ENCODE peak calls at places on chromosomes 13 and 19, in seven cellular contexts. One of them, this sample, is unnamed.
A peak's percentile ranks its signal among the peaks of the same experiment; 100 is the strongest.

GRCh38 chr19:49415102-49415809 is 8.0 kb downstream of the PTH2 start:
- DNase-seq in breast epithelium: no peak
- DNase-seq in epithelial cell of esophagus: no peak
- DNase-seq in HCEC 1CT: no peak
- DNase-seq in heart left ventricle: no peak
- DNase-seq in fibroblast of the aortic adventitia: peak; percentile 28
- DNase-seq in germinal center: peak; percentile 52
- DNase-seq in this sample: no peak

GRCh38 chr13:21683034-21683733 is 12.3 kb downstream of the FGF9 start:
- DNase-seq in breast epithelium: no peak
- DNase-seq in epithelial cell of esophagus: peak; percentile 97
- DNase-seq in HCEC 1CT: peak; percentile 67
- DNase-seq in heart left ventricle: no peak
- DNase-seq in fibroblast of the aortic adventitia: peak; percentile 14
- DNase-seq in germinal center: no peak
- DNase-seq in this sample: peak; percentile 74

GRCh38 chr19:50362656-50363424 is 2.6 kb downstream of the NAPSA start:
- DNase-seq in breast epithelium: no peak
- DNase-seq in epithelial cell of esophagus: peak; percentile 30
- DNase-seq in HCEC 1CT: no peak
- DNase-seq in heart left ventricle: no peak
- DNase-seq in fibroblast of the aortic adventitia: no peak
- DNase-seq in germinal center: no peak
- DNase-seq in this sample: no peak

GRCh38 chr19:39953915-39954314 is 17.1 kb upstream of the PSMC4 start:
- DNase-seq in breast epithelium: no peak
- DNase-seq in epithelial cell of esophagus: no peak
- DNase-seq in HCEC 1CT: no peak
- DNase-seq in heart left ventricle: no peak
- DNase-seq in fibroblast of the aortic adventitia: no peak
- DNase-seq in germinal center: no peak
- DNase-seq in this sample: no peak

GRCh38 chr13:73036566-73036965 is 22.2 kb upstream of the KLF5 start:
- DNase-seq in breast epithelium: no peak
- DNase-seq in epithelial cell of esophagus: no peak
- DNase-seq in HCEC 1CT: no peak
- DNase-seq in heart left ventricle: no peak
- DNase-seq in fibroblast of the aortic adventitia: no peak
- DNase-seq in germinal center: no peak
- DNase-seq in this sample: no peak

GRCh38 chr13:65264066-65264465 is 1966.1 kb downstream of the PCDH9 start:
- DNase-seq in breast epithelium: no peak
- DNase-seq in epithelial cell of esophagus: peak; percentile 90
- DNase-seq in HCEC 1CT: no peak
- DNase-seq in heart left ventricle: no peak
- DNase-seq in fibroblast of the aortic adventitia: no peak
- DNase-seq in germinal center: no peak
- DNase-seq in this sample: no peak

GRCh38 chr19:12834418-12834943 is at the start of gene RTBDN:
- DNase-seq in breast epithelium: no peak
- DNase-seq in epithelial cell of esophagus: no peak
- DNase-seq in HCEC 1CT: no peak
- DNase-seq in heart left ventricle: no peak
- DNase-seq in fibroblast of the aortic adventitia: no peak
- DNase-seq in germinal center: no peak
- DNase-seq in this sample: peak; percentile 35

GRCh38 chr13:35485451-35485850 is 9.0 kb upstream of the MAB21L1 start:
- DNase-seq in breast epithelium: no peak
- DNase-seq in epithelial cell of esophagus: no peak
- DNase-seq in HCEC 1CT: no peak
- DNase-seq in heart left ventricle: no peak
- DNase-seq in fibroblast of the aortic adventitia: no peak
- DNase-seq in germinal center: no peak
- DNase-seq in this sample: no peak

GRCh38 chr19:4518345-4519171 is at the start of gene PLIN4:
- DNase-seq in breast epithelium: peak; percentile 74
- DNase-seq in epithelial cell of esophagus: no peak
- DNase-seq in HCEC 1CT: peak; percentile 15
- DNase-seq in heart left ventricle: peak; percentile 86
- DNase-seq in fibroblast of the aortic adventitia: peak; percentile 78
- DNase-seq in germinal center: no peak
- DNase-seq in this sample: peak; percentile 89

GRCh38 chr13:48939728-48940127 is 36.0 kb upstream of the FNDC3A start:
- DNase-seq in breast epithelium: no peak
- DNase-seq in epithelial cell of esophagus: no peak
- DNase-seq in HCEC 1CT: no peak
- DNase-seq in heart left ventricle: no peak
- DNase-seq in fibroblast of the aortic adventitia: no peak
- DNase-seq in germinal center: no peak
- DNase-seq in this sample: no peak

GRCh38 chr19:23817519-23817918 is 58.8 kb upstream of the ZNF681 start:
- DNase-seq in breast epithelium: no peak
- DNase-seq in epithelial cell of esophagus: peak; percentile 51
- DNase-seq in HCEC 1CT: peak; percentile 3
- DNase-seq in heart left ventricle: no peak
- DNase-seq in fibroblast of the aortic adventitia: no peak
- DNase-seq in germinal center: peak; percentile 19
- DNase-seq in this sample: peak; percentile 34

GRCh38 chr13:106691861-106692260 is 123.9 kb upstream of the ARGLU1 start:
- DNase-seq in breast epithelium: no peak
- DNase-seq in epithelial cell of esophagus: peak; percentile 35
- DNase-seq in HCEC 1CT: no peak
- DNase-seq in heart left ventricle: no peak
- DNase-seq in fibroblast of the aortic adventitia: no peak
- DNase-seq in germinal center: no peak
- DNase-seq in this sample: no peak

GRCh38 chr19:58581227-58582141 is 8.3 kb upstream of the MZF1 start:
- DNase-seq in breast epithelium: no peak
- DNase-seq in epithelial cell of esophagus: peak; percentile 88
- DNase-seq in HCEC 1CT: peak; percentile 89
- DNase-seq in heart left ventricle: peak; percentile 85
- DNase-seq in fibroblast of the aortic adventitia: peak; percentile 87
- DNase-seq in germinal center: peak; percentile 83
- DNase-seq in this sample: peak; percentile 85

GRCh38 chr13:29266261-29266660 is 329.2 kb downstream of the SLC7A1 start:
- DNase-seq in breast epithelium: no peak
- DNase-seq in epithelial cell of esophagus: no peak
- DNase-seq in HCEC 1CT: no peak
- DNase-seq in heart left ventricle: no peak
- DNase-seq in fibroblast of the aortic adventitia: no peak
- DNase-seq in germinal center: no peak
- DNase-seq in this sample: no peak

GRCh38 chr13:51311271-51311670 is 28.2 kb upstream of the SERPINE3 start:
- DNase-seq in breast epithelium: no peak
- DNase-seq in epithelial cell of esophagus: no peak
- DNase-seq in HCEC 1CT: no peak
- DNase-seq in heart left ventricle: no peak
- DNase-seq in fibroblast of the aortic adventitia: no peak
- DNase-seq in germinal center: no peak
- DNase-seq in this sample: no peak

GRCh38 chr13:48749144-48749543 is 95.4 kb downstream of the CYSLTR2 start:
- DNase-seq in breast epithelium: no peak
- DNase-seq in epithelial cell of esophagus: peak; percentile 85
- DNase-seq in HCEC 1CT: peak; percentile 76
- DNase-seq in heart left ventricle: no peak
- DNase-seq in fibroblast of the aortic adventitia: peak; percentile 34
- DNase-seq in germinal center: no peak
- DNase-seq in this sample: peak; percentile 27

GRCh38 chr13:95624020-95624419 is 20.5 kb downstream of the DZIP1 start:
- DNase-seq in breast epithelium: no peak
- DNase-seq in epithelial cell of esophagus: peak; percentile 68
- DNase-seq in HCEC 1CT: peak; percentile 57
- DNase-seq in heart left ventricle: no peak
- DNase-seq in fibroblast of the aortic adventitia: peak; percentile 73
- DNase-seq in germinal center: peak; percentile 14
- DNase-seq in this sample: peak; percentile 58

GRCh38 chr13:99803141-99803540 is 168.4 kb downstream of the ZIC5 start:
- DNase-seq in breast epithelium: no peak
- DNase-seq in epithelial cell of esophagus: no peak
- DNase-seq in HCEC 1CT: no peak
- DNase-seq in heart left ventricle: no peak
- DNase-seq in fibroblast of the aortic adventitia: no peak
- DNase-seq in germinal center: no peak
- DNase-seq in this sample: no peak

GRCh38 chr19:1864480-1865171 is 1.2 kb upstream of the KLF16 start:
- DNase-seq in breast epithelium: no peak
- DNase-seq in epithelial cell of esophagus: peak; percentile 59
- DNase-seq in HCEC 1CT: peak; percentile 64
- DNase-seq in heart left ventricle: peak; percentile 84
- DNase-seq in fibroblast of the aortic adventitia: peak; percentile 45
- DNase-seq in germinal center: peak; percentile 80
- DNase-seq in this sample: peak; percentile 44

GRCh38 chr19:52665529-52665928 is 27.4 kb upstream of the ZNF83 start:
- DNase-seq in breast epithelium: no peak
- DNase-seq in epithelial cell of esophagus: peak; percentile 91
- DNase-seq in HCEC 1CT: peak; percentile 2
- DNase-seq in heart left ventricle: no peak
- DNase-seq in fibroblast of the aortic adventitia: no peak
- DNase-seq in germinal center: no peak
- DNase-seq in this sample: peak; percentile 89

GRCh38 chr13:21075303-21076264 is 14.2 kb upstream of the LATS2 start:
- DNase-seq in breast epithelium: no peak
- DNase-seq in epithelial cell of esophagus: peak; percentile 14
- DNase-seq in HCEC 1CT: peak; percentile 9
- DNase-seq in heart left ventricle: peak; percentile 59
- DNase-seq in fibroblast of the aortic adventitia: no peak
- DNase-seq in germinal center: no peak
- DNase-seq in this sample: no peak

GRCh38 chr19:51695702-51696315 is 2.7 kb downstream of the SPACA6 start:
- DNase-seq in breast epithelium: no peak
- DNase-seq in epithelial cell of esophagus: no peak
- DNase-seq in HCEC 1CT: no peak
- DNase-seq in heart left ventricle: no peak
- DNase-seq in fibroblast of the aortic adventitia: no peak
- DNase-seq in germinal center: no peak
- DNase-seq in this sample: no peak

GRCh38 chr13:97313481-97313880 is 91.3 kb downstream of the MBNL2 start:
- DNase-seq in breast epithelium: no peak
- DNase-seq in epithelial cell of esophagus: no peak
- DNase-seq in HCEC 1CT: no peak
- DNase-seq in heart left ventricle: no peak
- DNase-seq in fibroblast of the aortic adventitia: no peak
- DNase-seq in germinal center: no peak
- DNase-seq in this sample: no peak

GRCh38 chr13:48160879-48161278 is 66.0 kb upstream of the MED4 start:
- DNase-seq in breast epithelium: no peak
- DNase-seq in epithelial cell of esophagus: peak; percentile 81
- DNase-seq in HCEC 1CT: peak; percentile 28
- DNase-seq in heart left ventricle: no peak
- DNase-seq in fibroblast of the aortic adventitia: peak; percentile 67
- DNase-seq in germinal center: no peak
- DNase-seq in this sample: peak; percentile 44

GRCh38 chr19:39104104-39104708 is 20.0 kb downstream of the ACP7 start:
- DNase-seq in breast epithelium: no peak
- DNase-seq in epithelial cell of esophagus: no peak
- DNase-seq in HCEC 1CT: no peak
- DNase-seq in heart left ventricle: no peak
- DNase-seq in fibroblast of the aortic adventitia: no peak
- DNase-seq in germinal center: no peak
- DNase-seq in this sample: no peak

GRCh38 chr19:44776402-44777096 is 1.1 kb upstream of the CBLC start:
- DNase-seq in breast epithelium: peak; percentile 83
- DNase-seq in epithelial cell of esophagus: peak; percentile 100
- DNase-seq in HCEC 1CT: no peak
- DNase-seq in heart left ventricle: no peak
- DNase-seq in fibroblast of the aortic adventitia: no peak
- DNase-seq in germinal center: no peak
- DNase-seq in this sample: peak; percentile 88

GRCh38 chr13:106847049-106847448 is 279.1 kb upstream of the ARGLU1 start:
- DNase-seq in breast epithelium: no peak
- DNase-seq in epithelial cell of esophagus: peak; percentile 24
- DNase-seq in HCEC 1CT: no peak
- DNase-seq in heart left ventricle: no peak
- DNase-seq in fibroblast of the aortic adventitia: no peak
- DNase-seq in germinal center: no peak
- DNase-seq in this sample: peak; percentile 72

GRCh38 chr13:69050696-69051095 is 1056.9 kb upstream of the ATXN8OS start:
- DNase-seq in breast epithelium: no peak
- DNase-seq in epithelial cell of esophagus: no peak
- DNase-seq in HCEC 1CT: no peak
- DNase-seq in heart left ventricle: no peak
- DNase-seq in fibroblast of the aortic adventitia: no peak
- DNase-seq in germinal center: no peak
- DNase-seq in this sample: no peak

GRCh38 chr19:32287811-32288227 is 57.6 kb upstream of the ZNF507 start:
- DNase-seq in breast epithelium: peak; percentile 21
- DNase-seq in epithelial cell of esophagus: peak; percentile 35
- DNase-seq in HCEC 1CT: peak; percentile 51
- DNase-seq in heart left ventricle: peak; percentile 62
- DNase-seq in fibroblast of the aortic adventitia: peak; percentile 82
- DNase-seq in germinal center: no peak
- DNase-seq in this sample: peak; percentile 60

GRCh38 chr19:29467824-29468401 is 57.9 kb upstream of the VSTM2B start:
- DNase-seq in breast epithelium: no peak
- DNase-seq in epithelial cell of esophagus: peak; percentile 3
- DNase-seq in HCEC 1CT: no peak
- DNase-seq in heart left ventricle: no peak
- DNase-seq in fibroblast of the aortic adventitia: peak; percentile 43
- DNase-seq in germinal center: no peak
- DNase-seq in this sample: peak; percentile 54

GRCh38 chr19:50406829-50407228 is 11.9 kb upstream of the SPIB start:
- DNase-seq in breast epithelium: no peak
- DNase-seq in epithelial cell of esophagus: no peak
- DNase-seq in HCEC 1CT: no peak
- DNase-seq in heart left ventricle: no peak
- DNase-seq in fibroblast of the aortic adventitia: no peak
- DNase-seq in germinal center: no peak
- DNase-seq in this sample: no peak

GRCh38 chr13:22596157-22596863 is 584.5 kb upstream of the SGCG start:
- DNase-seq in breast epithelium: no peak
- DNase-seq in epithelial cell of esophagus: no peak
- DNase-seq in HCEC 1CT: no peak
- DNase-seq in heart left ventricle: no peak
- DNase-seq in fibroblast of the aortic adventitia: peak; percentile 15
- DNase-seq in germinal center: no peak
- DNase-seq in this sample: no peak

GRCh38 chr13:43874512-43875092 is 4.9 kb downstream of the CCDC122 start:
- DNase-seq in breast epithelium: no peak
- DNase-seq in epithelial cell of esophagus: peak; percentile 27
- DNase-seq in HCEC 1CT: peak; percentile 59
- DNase-seq in heart left ventricle: no peak
- DNase-seq in fibroblast of the aortic adventitia: peak; percentile 68
- DNase-seq in germinal center: peak; percentile 13
- DNase-seq in this sample: peak; percentile 45

GRCh38 chr19:14599548-14600147 is 16.8 kb downstream of the CLEC17A start:
- DNase-seq in breast epithelium: no peak
- DNase-seq in epithelial cell of esophagus: no peak
- DNase-seq in HCEC 1CT: no peak
- DNase-seq in heart left ventricle: no peak
- DNase-seq in fibroblast of the aortic adventitia: no peak
- DNase-seq in germinal center: no peak
- DNase-seq in this sample: no peak

GRCh38 chr13:30037306-30037705 is 186.9 kb upstream of the UBL3 start:
- DNase-seq in breast epithelium: no peak
- DNase-seq in epithelial cell of esophagus: no peak
- DNase-seq in HCEC 1CT: no peak
- DNase-seq in heart left ventricle: no peak
- DNase-seq in fibroblast of the aortic adventitia: no peak
- DNase-seq in germinal center: no peak
- DNase-seq in this sample: no peak

GRCh38 chr19:4501005-4501591 is 17.2 kb downstream of the PLIN4 start:
- DNase-seq in breast epithelium: no peak
- DNase-seq in epithelial cell of esophagus: no peak
- DNase-seq in HCEC 1CT: no peak
- DNase-seq in heart left ventricle: peak; percentile 12
- DNase-seq in fibroblast of the aortic adventitia: no peak
- DNase-seq in germinal center: no peak
- DNase-seq in this sample: no peak

GRCh38 chr19:37955986-37956385 is 49.0 kb downstream of the SIPA1L3 start:
- DNase-seq in breast epithelium: no peak
- DNase-seq in epithelial cell of esophagus: peak; percentile 68
- DNase-seq in HCEC 1CT: no peak
- DNase-seq in heart left ventricle: no peak
- DNase-seq in fibroblast of the aortic adventitia: no peak
- DNase-seq in germinal center: no peak
- DNase-seq in this sample: no peak